ENCODE peak calls at places on chromosomes 12 and 14, in seven cellular contexts. X, E, H, U, Z, Q and Y are unnamed samples.

GRCh38 chr12:124536613-124537012 is 30.8 kb downstream of the NCOR2 start:
- DNase-seq in Q (no peak), E (no peak), X (no peak), U (peak), Z (no peak), H (no peak), Y (no peak)

GRCh38 chr12:45666452-45667215 is 62.9 kb upstream of the ARID2 start:
- DNase-seq in Z (no peak), E (no peak), Q (no peak), H (no peak), U (no peak), X (no peak), Y (no peak)

GRCh38 chr14:35337074-35337556 is 44.9 kb downstream of the PSMA6 start:
- DNase-seq in E (no peak), Z (no peak), Q (no peak), H (no peak), U (no peak), X (no peak), Y (no peak)

GRCh38 chr12:70031046-70031445 is 206.0 kb downstream of the MYRFL start:
- DNase-seq in Q (no peak), H (no peak), U (no peak), Z (no peak), E (no peak), X (no peak), Y (no peak)

GRCh38 chr12:58419905-58420304 is 478.5 kb downstream of the ATP23 start:
- DNase-seq in U (peak), X (no peak), E (no peak), H (no peak), Q (peak), Z (no peak), Y (no peak)

GRCh38 chr14:61282746-61283145 is 1.6 kb upstream of the TMEM30B start:
- DNase-seq in U (no peak), E (no peak), Q (peak), Z (no peak), H (no peak), X (no peak), Y (no peak)

GRCh38 chr12:91347686-91348085 is 165.1 kb upstream of the DCN start:
- DNase-seq in X (no peak), E (no peak), Z (no peak), Q (no peak), U (no peak), H (no peak), Y (no peak)

GRCh38 chr14:56417173-56417572 is 162.4 kb upstream of the TMEM260 start:
- DNase-seq in Z (no peak), E (no peak), U (no peak), X (no peak), Q (no peak), H (no peak), Y (no peak)

GRCh38 chr12:51806896-51807295 is 41.6 kb downstream of the FIGNL2 start:
- DNase-seq in E (no peak), Q (no peak), Z (no peak), H (no peak), U (no peak), X (no peak), Y (no peak)

GRCh38 chr12:39772708-39773665 is 153.4 kb upstream of the ABCD2 start:
- DNase-seq in Q (no peak), X (no peak), E (no peak), Z (no peak), H (no peak), U (peak), Y (no peak)

GRCh38 chr12:91632042-91632786 is 449.6 kb upstream of the DCN start:
- DNase-seq in Z (no peak), E (no peak), H (no peak), U (no peak), X (no peak), Q (no peak), Y (no peak)

GRCh38 chr12:74415633-74416032 is 122.0 kb upstream of the ATXN7L3B start:
- DNase-seq in Q (peak), H (no peak), E (no peak), Z (no peak), X (no peak), U (peak), Y (no peak)

GRCh38 chr12:62834406-62834805 is 100.5 kb downstream of the PPM1H start:
- DNase-seq in Q (no peak), X (no peak), E (no peak), H (no peak), Z (peak), U (no peak), Y (no peak)

GRCh38 chr14:88422919-88423318 is 37.5 kb downstream of the SPATA7 start:
- DNase-seq in H (no peak), E (no peak), X (no peak), Q (peak), Z (no peak), U (peak), Y (no peak)

GRCh38 chr14:73612339-73613045 is at the start of gene ACOT6:
- DNase-seq in Q (peak), U (peak), E (peak), H (no peak), X (peak), Z (peak), Y (peak)

GRCh38 chr12:124841558-124841945 is 22.1 kb downstream of the SCARB1 start:
- DNase-seq in X (no peak), Q (no peak), U (no peak), E (no peak), Z (no peak), H (no peak), Y (no peak)

GRCh38 chr12:67927815-67928214 is 61.4 kb upstream of the IFNG-AS1 start:
- DNase-seq in Q (no peak), U (no peak), H (no peak), Z (no peak), X (no peak), E (no peak), Y (no peak)

GRCh38 chr14:100577321-100577985 is 9.8 kb downstream of the BEGAIN start:
- DNase-seq in U (no peak), H (no peak), X (no peak), E (peak), Z (peak), Q (no peak), Y (no peak)

GRCh38 chr12:71162832-71163711 is 5.3 kb upstream of the TSPAN8 start:
- DNase-seq in Z (no peak), U (no peak), Q (peak), X (no peak), H (no peak), E (no peak), Y (no peak)

GRCh38 chr12:120125792-120126634 is 9.5 kb upstream of the RAB35 start:
- DNase-seq in Q (no peak), Z (no peak), E (no peak), U (peak), X (no peak), H (no peak), Y (no peak)

GRCh38 chr14:94110552-94111181 is at the start of gene IFI27:
- DNase-seq in Z (peak), Q (peak), H (no peak), X (no peak), E (peak), U (peak), Y (no peak)

GRCh38 chr14:80658155-80658554 is 283.4 kb downstream of the CEP128 start:
- DNase-seq in U (no peak), X (no peak), E (no peak), H (no peak), Q (no peak), Z (no peak), Y (no peak)

GRCh38 chr12:57603758-57604453 is 718 bp upstream of the DTX3 start:
- DNase-seq in E (no peak), U (peak), Z (peak), X (no peak), Q (peak), H (no peak), Y (no peak)

GRCh38 chr12:18990866-18991265 is 138.7 kb upstream of the PLEKHA5 start:
- DNase-seq in Z (no peak), Q (no peak), X (no peak), H (no peak), U (no peak), E (no peak), Y (no peak)

GRCh38 chr14:74962493-74962892 is 7.1 kb upstream of the PGF start:
- DNase-seq in Z (no peak), X (no peak), U (no peak), H (no peak), E (no peak), Q (no peak), Y (no peak)

GRCh38 chr14:99568567-99569560 is 35.1 kb downstream of the CCDC85C start:
- DNase-seq in U (peak), Q (peak), H (no peak), E (no peak), X (no peak), Z (peak), Y (no peak)

GRCh38 chr14:103541944-103542544 is 13.0 kb downstream of the TRMT61A start:
- DNase-seq in U (no peak), X (no peak), Q (no peak), E (peak), H (no peak), Z (peak), Y (no peak)

GRCh38 chr14:56659964-56660551 is 80.5 kb downstream of the TMEM260 start:
- DNase-seq in Q (peak), X (no peak), Z (no peak), E (no peak), U (peak), H (no peak), Y (no peak)

GRCh38 chr12:111268738-111269572 is 99.9 kb downstream of the PHETA1 start:
- DNase-seq in Q (peak), E (no peak), U (peak), X (no peak), H (no peak), Z (no peak), Y (no peak)

GRCh38 chr12:43766291-43766690 is 7.5 kb downstream of the IRAK4 start:
- DNase-seq in X (no peak), Q (peak), E (no peak), U (peak), Z (no peak), H (no peak), Y (no peak)

GRCh38 chr12:2075558-2076195 is 22.9 kb downstream of the CACNA1C start:
- DNase-seq in E (no peak), Q (no peak), H (no peak), U (no peak), Z (peak), X (no peak), Y (no peak)

GRCh38 chr12:85468356-85469157 is 188.5 kb downstream of the ALX1 start:
- DNase-seq in H (peak), X (no peak), U (peak), Q (peak), E (peak), Z (no peak), Y (peak)

GRCh38 chr12:55931780-55932545 is 1.0 kb downstream of the DGKA start:
- DNase-seq in Q (no peak), X (no peak), E (peak), H (no peak), Z (peak), U (peak), Y (peak)

GRCh38 chr12:27462851-27463250 is 16.3 kb downstream of the SMCO2 start:
- DNase-seq in U (peak), Z (no peak), H (no peak), X (no peak), E (no peak), Q (no peak), Y (no peak)

GRCh38 chr14:57812000-57812399 is 53.9 kb downstream of the SLC35F4 start:
- DNase-seq in E (no peak), U (no peak), H (no peak), Q (no peak), Z (no peak), X (no peak), Y (no peak)